ENCODE peak calls at places on chromosomes 12 and 14, in ten cellular contexts. I, Z, N, Y, M, X, T, W, C and O are unnamed samples.

GRCh38 chr14:52327374-52328226 is 13.5 kb downstream of the PTGER2 start:
- DNase-seq in I (no peak), Z (no peak), N (peak; percentile 63), Y (peak; percentile 68), M (no peak), X (no peak), T (no peak), W (peak; percentile 15), C (no peak), O (peak; percentile 32)

GRCh38 chr12:95322335-95322734 is 104.7 kb downstream of the VEZT start:
- DNase-seq in I (peak; percentile 45), Z (no peak), N (peak; percentile 37), Y (peak; percentile 55), M (no peak), X (no peak), T (no peak), W (peak; percentile 57), C (no peak), O (no peak)

GRCh38 chr12:15933751-15934150 is 22.6 kb downstream of the DERA start:
- DNase-seq in I (no peak), Z (no peak), N (no peak), Y (peak; percentile 35), M (no peak), X (no peak), T (no peak), W (no peak), C (no peak), O (no peak)

GRCh38 chr12:78562358-78563205 is 302.0 kb upstream of the SYT1 start:
- DNase-seq in I (peak; percentile 10), Z (peak; percentile 9), N (peak; percentile 58), Y (peak; percentile 2), M (no peak), X (no peak), T (no peak), W (no peak), C (no peak), O (peak; percentile 8)

GRCh38 chr12:563250-563781 is 99.9 kb downstream of the NINJ2 start:
- DNase-seq in I (no peak), Z (peak; percentile 18), N (peak; percentile 49), Y (no peak), M (no peak), X (no peak), T (no peak), W (no peak), C (no peak), O (no peak)

GRCh38 chr12:5088586-5089264 is 45.0 kb downstream of the KCNA5 start:
- DNase-seq in I (peak; percentile 82), Z (no peak), N (peak; percentile 12), Y (peak; percentile 91), M (no peak), X (peak; percentile 89), T (no peak), W (peak; percentile 63), C (no peak), O (no peak)

GRCh38 chr12:95083938-95084337 is 10.5 kb upstream of the NR2C1 start:
- DNase-seq in I (peak; percentile 32), Z (no peak), N (peak; percentile 83), Y (peak; percentile 89), M (peak; percentile 39), X (no peak), T (no peak), W (no peak), C (peak; percentile 40), O (no peak)

GRCh38 chr12:31298510-31298904 is 27.4 kb downstream of the SINHCAF start:
- DNase-seq in I (no peak), Z (no peak), N (no peak), Y (no peak), M (no peak), X (no peak), T (no peak), W (no peak), C (no peak), O (peak; percentile 59)

GRCh38 chr14:23118506-23119361 is at the start of gene CEBPE:
- DNase-seq in I (no peak), Z (no peak), N (no peak), Y (no peak), M (no peak), X (no peak), T (no peak), W (no peak), C (no peak), O (no peak)

GRCh38 chr12:64335886-64336466 is 54.6 kb downstream of the C12orf56 start:
- DNase-seq in I (no peak), Z (no peak), N (no peak), Y (no peak), M (no peak), X (no peak), T (no peak), W (no peak), C (no peak), O (no peak)

GRCh38 chr14:68967459-68967940 is 11.6 kb downstream of the ACTN1 start:
- DNase-seq in I (peak; percentile 0), Z (no peak), N (no peak), Y (no peak), M (no peak), X (no peak), T (no peak), W (no peak), C (no peak), O (no peak)

GRCh38 chr12:108425238-108425795 is 86.2 kb upstream of the CMKLR1 start:
- DNase-seq in I (no peak), Z (no peak), N (peak; percentile 28), Y (no peak), M (peak; percentile 21), X (no peak), T (no peak), W (no peak), C (no peak), O (no peak)

GRCh38 chr12:39490500-39491276 is 47.8 kb upstream of the KIF21A start:
- DNase-seq in I (peak; percentile 62), Z (peak; percentile 93), N (peak; percentile 56), Y (no peak), M (no peak), X (no peak), T (no peak), W (no peak), C (no peak), O (no peak)

GRCh38 chr12:2811791-2812190 is 677 bp upstream of the ITFG2 start:
- DNase-seq in I (no peak), Z (no peak), N (no peak), Y (no peak), M (no peak), X (no peak), T (no peak), W (no peak), C (no peak), O (no peak)

GRCh38 chr14:79411403-79412174 is 799.7 kb downstream of the DIO2 start:
- DNase-seq in I (no peak), Z (no peak), N (no peak), Y (peak; percentile 66), M (no peak), X (no peak), T (no peak), W (no peak), C (no peak), O (no peak)

GRCh38 chr12:131949431-131950181 is at the start of gene EP400:
- DNase-seq in I (peak; percentile 86), Z (peak; percentile 93), N (peak; percentile 95), Y (peak; percentile 90), M (peak; percentile 98), X (peak; percentile 96), T (peak; percentile 98), W (peak; percentile 52), C (peak; percentile 99), O (peak; percentile 97)
- TF ChIP-seq CTCF in I (no peak), Z (peak; percentile 53), N (no peak), Y (peak; percentile 76), M (peak; percentile 54), X (peak; percentile 20), T (peak; percentile 61), W (peak; percentile 14), C (peak; percentile 37), O (peak; percentile 67)

GRCh38 chr14:50477760-50478159 is 54.6 kb downstream of the MAP4K5 start:
- DNase-seq in I (no peak), Z (no peak), N (no peak), Y (no peak), M (no peak), X (no peak), T (no peak), W (no peak), C (no peak), O (no peak)

GRCh38 chr14:50476134-50476533 is 56.2 kb downstream of the MAP4K5 start:
- DNase-seq in I (no peak), Z (no peak), N (no peak), Y (no peak), M (no peak), X (no peak), T (no peak), W (no peak), C (no peak), O (no peak)

GRCh38 chr14:50475460-50475859 is 56.9 kb downstream of the MAP4K5 start:
- DNase-seq in I (no peak), Z (peak; percentile 30), N (no peak), Y (peak; percentile 54), M (no peak), X (no peak), T (no peak), W (no peak), C (no peak), O (no peak)

DNA sequence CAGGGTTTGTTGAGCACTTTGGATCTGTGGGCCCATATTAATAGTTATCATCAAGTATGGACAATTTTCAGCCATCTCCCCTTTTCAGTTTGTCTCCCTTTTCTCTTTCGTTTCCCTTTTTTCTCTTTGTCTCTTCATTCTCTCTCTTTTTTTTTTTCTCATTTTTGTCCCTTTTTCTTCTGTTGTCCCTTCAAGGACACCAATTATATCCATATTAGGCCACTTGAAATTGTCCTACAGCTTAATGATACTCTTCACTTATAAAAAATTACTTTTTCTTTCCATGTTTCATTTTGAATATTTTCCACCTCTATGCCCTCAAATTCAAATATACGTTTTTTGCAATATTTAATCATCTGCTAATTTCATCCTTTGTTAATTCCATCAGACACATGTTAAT is 53.3 kb downstream of the MAP4K5 start:
- DNase-seq in I (no peak), Z (no peak), N (no peak), Y (no peak), M (no peak), X (no peak), T (no peak), W (no peak), C (no peak), O (no peak)
- H3K4me3 ChIP-seq in I (no peak overlapping the region), Z (no peak overlapping the region), N (no peak overlapping the region), Y (no peak overlapping the region), M (no peak overlapping the region), X (no peak overlapping the region), T (no peak overlapping the region), W (no peak overlapping the region), C (no peak overlapping the region), O (no peak overlapping the region)

GRCh38 chr14:33941727-33942126 is 9.1 kb downstream of the EGLN3 start:
- DNase-seq in I (no peak), Z (no peak), N (no peak), Y (no peak), M (no peak), X (no peak), T (no peak), W (no peak), C (no peak), O (no peak)
- TF ChIP-seq CTCF in I (no peak), Z (no peak), N (no peak), Y (no peak), M (no peak), X (no peak), T (no peak), W (no peak), C (no peak), O (no peak)

DNA sequence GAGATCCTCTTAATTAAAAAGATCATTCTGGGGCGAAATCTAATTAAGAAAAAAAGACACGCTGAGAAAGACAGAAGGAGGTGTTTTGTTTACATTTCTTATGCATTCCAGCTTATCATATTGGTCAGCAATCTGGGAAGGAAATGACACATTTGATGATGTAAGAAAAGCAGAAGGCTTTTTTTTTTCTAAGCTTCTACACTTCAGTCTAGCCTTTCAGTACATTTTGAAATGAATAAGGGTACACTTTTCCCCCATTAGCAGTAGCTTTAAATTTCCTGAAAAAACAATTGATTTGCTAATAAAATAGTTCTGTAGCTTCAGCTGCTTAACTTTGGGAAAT is 5.9 kb upstream of the GSC start:
- DNase-seq in I (no peak), Z (no peak), N (peak; percentile 41), Y (peak; percentile 13), M (no peak), X (no peak), T (no peak), W (no peak), C (no peak), O (no peak)
- H3K4me3 ChIP-seq in I (no peak overlapping the region), Z (no peak overlapping the region), N (no peak overlapping the region), Y (no peak overlapping the region), M (no peak overlapping the region), X (no peak overlapping the region), T (no peak overlapping the region), W (no peak overlapping the region), C (no peak overlapping the region), O (no peak overlapping the region)